ENCODE peak calls at places on chromosomes 4 and X, in five cellular contexts. One of them, this sample, is unnamed.

GRCh38 chr4:133465022-133465421 is 315.9 kb downstream of the PCDH10 start:
- DNase-seq in HFFc6: no peak
- DNase-seq in pancreas: no peak
- DNase-seq in kidney: no peak
- DNase-seq in fibroblast of lung: no peak
- DNase-seq in this sample: no peak

GRCh38 chrX:41779058-41779564 is 55.1 kb downstream of the GPR82 start:
- DNase-seq in HFFc6: peak; percentile 65
- DNase-seq in pancreas: no peak
- DNase-seq in kidney: no peak
- DNase-seq in fibroblast of lung: peak; percentile 73
- DNase-seq in this sample: peak; percentile 13

GRCh38 chr4:2255501-2256155 is 6.3 kb downstream of the MXD4 start:
- DNase-seq in HFFc6: no peak
- DNase-seq in pancreas: peak; percentile 19
- DNase-seq in kidney: peak; percentile 87
- DNase-seq in fibroblast of lung: peak; percentile 49
- DNase-seq in this sample: peak; percentile 33

GRCh38 chr4:10321931-10322330 is 135.3 kb downstream of the ZNF518B start:
- DNase-seq in HFFc6: no peak
- DNase-seq in pancreas: no peak
- DNase-seq in kidney: no peak
- DNase-seq in fibroblast of lung: no peak
- DNase-seq in this sample: no peak

GRCh38 chr4:4418676-4419370 is 31.9 kb downstream of the NSG1 start:
- DNase-seq in HFFc6: no peak
- DNase-seq in pancreas: no peak
- DNase-seq in kidney: peak; percentile 49
- DNase-seq in fibroblast of lung: no peak
- DNase-seq in this sample: no peak

GRCh38 chrX:10079155-10079711 is 77.5 kb upstream of the CLCN4 start:
- DNase-seq in HFFc6: no peak
- DNase-seq in pancreas: no peak
- DNase-seq in kidney: no peak
- DNase-seq in fibroblast of lung: no peak
- DNase-seq in this sample: no peak

GRCh38 chr4:10013722-10014121 is 7.6 kb downstream of the SLC2A9 start:
- DNase-seq in HFFc6: peak; percentile 16
- DNase-seq in pancreas: no peak
- DNase-seq in kidney: no peak
- DNase-seq in fibroblast of lung: no peak
- DNase-seq in this sample: no peak

GRCh38 chr4:36273276-36273675 is 8.1 kb upstream of the DTHD1 start:
- DNase-seq in HFFc6: no peak
- DNase-seq in pancreas: no peak
- DNase-seq in kidney: no peak
- DNase-seq in fibroblast of lung: no peak
- DNase-seq in this sample: no peak

GRCh38 chr4:29805871-29806480 is 914.2 kb upstream of the PCDH7 start:
- DNase-seq in HFFc6: no peak
- DNase-seq in pancreas: no peak
- DNase-seq in kidney: no peak
- DNase-seq in fibroblast of lung: no peak
- DNase-seq in this sample: no peak

GRCh38 chr4:88291003-88291402 is 6.6 kb upstream of the PPM1K start:
- DNase-seq in HFFc6: no peak
- DNase-seq in pancreas: peak; percentile 64
- DNase-seq in kidney: no peak
- DNase-seq in fibroblast of lung: peak; percentile 47
- DNase-seq in this sample: peak; percentile 4

GRCh38 chr4:176191974-176192373 is 3.4 kb downstream of the SPATA4 start:
- DNase-seq in HFFc6: peak; percentile 18
- DNase-seq in pancreas: no peak
- DNase-seq in kidney: no peak
- DNase-seq in fibroblast of lung: peak; percentile 34
- DNase-seq in this sample: no peak
- TF ChIP-seq CTCF in HFFc6: peak; percentile 21
- TF ChIP-seq CTCF in pancreas: no peak
- TF ChIP-seq CTCF in kidney: no peak
- TF ChIP-seq CTCF in fibroblast of lung: no peak
- TF ChIP-seq CTCF in this sample: no peak

GRCh38 chrX:103699243-103699642 is 11.5 kb upstream of the TMEM31 start:
- DNase-seq in HFFc6: no peak
- DNase-seq in pancreas: no peak
- DNase-seq in kidney: no peak
- DNase-seq in fibroblast of lung: no peak
- DNase-seq in this sample: no peak
- TF ChIP-seq CTCF in HFFc6: no peak
- TF ChIP-seq CTCF in pancreas: no peak
- TF ChIP-seq CTCF in kidney: no peak
- TF ChIP-seq CTCF in fibroblast of lung: no peak
- TF ChIP-seq CTCF in this sample: no peak

GRCh38 chr4:153143527-153144348 is 60.5 kb upstream of the TRIM2 start:
- DNase-seq in HFFc6: no peak
- DNase-seq in pancreas: peak; percentile 37
- DNase-seq in kidney: no peak
- DNase-seq in fibroblast of lung: peak; percentile 81
- DNase-seq in this sample: peak; percentile 76

GRCh38 chr4:153146031-153146430 is 58.2 kb upstream of the TRIM2 start:
- DNase-seq in HFFc6: no peak
- DNase-seq in pancreas: no peak
- DNase-seq in kidney: no peak
- DNase-seq in fibroblast of lung: peak; percentile 31
- DNase-seq in this sample: no peak

GRCh38 chr4:153140294-153140693 is 63.9 kb upstream of the TRIM2 start:
- DNase-seq in HFFc6: no peak
- DNase-seq in pancreas: no peak
- DNase-seq in kidney: no peak
- DNase-seq in fibroblast of lung: peak; percentile 70
- DNase-seq in this sample: no peak

GRCh38 chr4:153141238-153141637 is 63.0 kb upstream of the TRIM2 start:
- DNase-seq in HFFc6: no peak
- DNase-seq in pancreas: no peak
- DNase-seq in kidney: no peak
- DNase-seq in fibroblast of lung: no peak
- DNase-seq in this sample: no peak

DNA sequence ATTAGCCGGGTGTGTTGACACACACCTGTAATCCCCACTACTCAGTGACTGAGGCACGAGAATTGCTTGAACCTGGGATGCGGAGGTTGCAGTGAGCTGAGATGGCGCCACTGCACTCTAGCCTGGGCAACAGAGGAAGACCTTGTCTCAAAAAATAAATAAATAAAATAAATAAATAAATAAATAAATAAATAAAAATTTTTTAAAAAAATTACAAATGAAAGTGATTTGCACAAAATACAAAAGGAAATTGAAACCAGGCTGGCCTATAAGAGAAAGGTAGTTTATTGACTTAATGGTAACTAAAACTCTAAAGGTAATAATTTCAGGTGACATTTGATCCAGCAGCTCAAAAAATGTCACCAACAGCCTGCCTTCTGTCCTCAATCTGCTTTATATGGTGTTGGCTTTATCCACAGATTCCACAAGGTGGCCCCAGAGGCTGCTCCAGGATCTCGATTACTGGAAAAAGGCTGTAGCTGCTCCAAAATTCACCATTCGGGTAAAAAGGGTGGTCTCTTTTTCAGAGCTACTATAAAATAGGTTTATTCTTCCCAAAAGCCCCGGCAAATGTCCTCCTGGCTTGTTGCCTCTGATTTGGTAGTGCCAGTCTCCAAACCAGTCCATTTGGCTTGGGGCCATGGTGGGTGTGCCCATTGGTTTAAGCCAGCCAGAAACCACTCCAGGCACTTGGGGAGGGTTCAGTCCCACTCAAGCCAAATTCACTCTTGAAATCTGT is 61.4 kb upstream of the TRIM2 start:
- DNase-seq in HFFc6: peak; percentile 75
- DNase-seq in pancreas: peak; percentile 82
- DNase-seq in kidney: peak; percentile 82
- DNase-seq in fibroblast of lung: peak; percentile 61
- DNase-seq in this sample: peak; percentile 75
- TF ChIP-seq CTCF in HFFc6: peak; percentile 92
- TF ChIP-seq CTCF in pancreas: no peak
- TF ChIP-seq CTCF in kidney: peak; percentile 84
- TF ChIP-seq CTCF in fibroblast of lung: peak; percentile 89
- TF ChIP-seq CTCF in this sample: peak; percentile 91

GRCh38 chr4:40264497-40264896 is 67.7 kb downstream of the RHOH start:
- DNase-seq in HFFc6: peak; percentile 19
- DNase-seq in pancreas: no peak
- DNase-seq in kidney: no peak
- DNase-seq in fibroblast of lung: peak; percentile 56
- DNase-seq in this sample: no peak
- TF ChIP-seq CTCF in HFFc6: no peak
- TF ChIP-seq CTCF in pancreas: no peak
- TF ChIP-seq CTCF in kidney: no peak
- TF ChIP-seq CTCF in fibroblast of lung: no peak
- TF ChIP-seq CTCF in this sample: no peak

This sample was measured in astrocyte of the cerebellum.